ENCODE peak calls at places on chromosomes 5 and 9, in six cellular contexts. D is amygdala; W is CD8-positive, alpha-beta T cell; S is NCI-H146; U is Ammon's horn; I is NCI-H1092. P is an unnamed sample.

GRCh38 chr5:177310757-177311173 is 933 bp downstream of the MXD3 start:
- DNase-seq in D (no peak), W (no peak), S (peak; percentile 42), U (peak; percentile 1), I (peak; percentile 22), P (peak; percentile 55)

GRCh38 chr5:124056326-124057160 is 544.6 kb downstream of the CSNK1G3 start:
- DNase-seq in D (no peak), W (no peak), S (no peak), U (peak; percentile 19), I (no peak), P (no peak)

GRCh38 chr5:132473019-132473531 is 17.5 kb downstream of the IRF1 start:
- DNase-seq in D (no peak), W (peak; percentile 78), S (no peak), U (no peak), I (no peak), P (no peak)

GRCh38 chr9:121453232-121453892 is 46.3 kb downstream of the GGTA1 start:
- DNase-seq in D (no peak), W (no peak), S (no peak), U (no peak), I (no peak), P (no peak)

GRCh38 chr5:110925916-110926315 is 145.6 kb upstream of the TSLP start:
- DNase-seq in D (no peak), W (no peak), S (no peak), U (no peak), I (no peak), P (no peak)

GRCh38 chr9:86519216-86519615 is 165.0 kb upstream of the TUT7 start:
- DNase-seq in D (no peak), W (no peak), S (no peak), U (no peak), I (no peak), P (no peak)

GRCh38 chr5:62190173-62190572 is 115.8 kb upstream of the KIF2A start:
- DNase-seq in D (no peak), W (no peak), S (no peak), U (no peak), I (no peak), P (no peak)

GRCh38 chr5:141519605-141520288 is 30.9 kb downstream of the PCDHGC5 start:
- DNase-seq in D (no peak), W (no peak), S (no peak), U (no peak), I (no peak), P (no peak)

GRCh38 chr9:93053781-93054331 is 4.6 kb upstream of the SUSD3 start:
- DNase-seq in D (no peak), W (no peak), S (no peak), U (no peak), I (no peak), P (no peak)

GRCh38 chr9:129567842-129568559 is 52.9 kb downstream of the C9orf50 start:
- DNase-seq in D (peak; percentile 52), W (no peak), S (no peak), U (peak; percentile 62), I (peak; percentile 26), P (no peak)

GRCh38 chr5:126119894-126120442 is 303.2 kb upstream of the GRAMD2B start:
- DNase-seq in D (no peak), W (no peak), S (no peak), U (no peak), I (no peak), P (no peak)

GRCh38 chr5:135319458-135319857 is 79.6 kb downstream of the MACROH2A1 start:
- DNase-seq in D (no peak), W (no peak), S (no peak), U (no peak), I (no peak), P (no peak)

GRCh38 chr9:34653610-34654072 is 1.7 kb downstream of the IL11RA start:
- DNase-seq in D (no peak), W (no peak), S (no peak), U (no peak), I (no peak), P (no peak)

GRCh38 chr9:97570899-97571298 is 62.3 kb downstream of the TSTD2 start:
- DNase-seq in D (peak; percentile 49), W (no peak), S (no peak), U (peak; percentile 79), I (no peak), P (no peak)

GRCh38 chr9:98171176-98171925 is 21.1 kb downstream of the CORO2A start:
- DNase-seq in D (no peak), W (no peak), S (no peak), U (no peak), I (no peak), P (no peak)

GRCh38 chr9:12785251-12785880 is 10.5 kb downstream of the LURAP1L start:
- DNase-seq in D (no peak), W (no peak), S (no peak), U (peak; percentile 13), I (no peak), P (no peak)

GRCh38 chr5:139061274-139061673 is 136.9 kb downstream of the SIL1 start:
- DNase-seq in D (no peak), W (no peak), S (peak; percentile 2), U (no peak), I (no peak), P (no peak)

GRCh38 chr5:169831331-169831730 is 149.0 kb downstream of the INSYN2B start:
- DNase-seq in D (no peak), W (no peak), S (no peak), U (no peak), I (no peak), P (peak; percentile 48)

GRCh38 chr9:108040783-108041182 is 551.2 kb upstream of the KLF4 start:
- DNase-seq in D (no peak), W (no peak), S (no peak), U (no peak), I (no peak), P (no peak)